ENCODE peak calls at places on chromosomes 2 and 18, in ten cellular contexts. W is right lobe of liver, N is foreskin fibroblast, O is fibroblast of mammary gland, K is GM23338, X is SK-N-SH, Z is natural killer cell, D is heart right ventricle, M is GM12865, C is AG09309. S is an unnamed sample.

GRCh38 chr2:44680983-44681481 is 260.5 kb upstream of the SIX3 start:
- DNase-seq in W (no peak), N (no peak), O (no peak), K (no peak), X (peak), Z (no peak), D (no peak), M (no peak), C (no peak), S (no peak)

GRCh38 chr2:65456074-65456473 is 23.7 kb upstream of the SPRED2 start:
- DNase-seq in W (no peak), N (peak), O (peak), K (no peak), X (no peak), Z (no peak), D (no peak), M (no peak), C (no peak), S (no peak)

GRCh38 chr18:12841070-12841469 is 43.0 kb downstream of the PTPN2 start:
- DNase-seq in W (no peak), N (no peak), O (no peak), K (peak), X (no peak), Z (no peak), D (no peak), M (no peak), C (no peak), S (no peak)

GRCh38 chr18:56267334-56267733 is 371.1 kb downstream of the TXNL1 start:
- DNase-seq in W (no peak), N (no peak), O (no peak), K (no peak), X (no peak), Z (no peak), D (no peak), M (no peak), C (no peak), S (no peak)

GRCh38 chr18:48997985-48998831 is 47.4 kb upstream of the SMAD7 start:
- DNase-seq in W (peak), N (peak), O (peak), K (peak), X (peak), Z (no peak), D (peak), M (no peak), C (peak), S (peak)

GRCh38 chr2:12717988-12718661 is 1.4 kb downstream of the TRIB2 start:
- DNase-seq in W (peak), N (no peak), O (peak), K (peak), X (peak), Z (peak), D (no peak), M (no peak), C (no peak), S (no peak)

GRCh38 chr2:132692816-132693215 is 22.8 kb upstream of the LYPD1 start:
- DNase-seq in W (no peak), N (no peak), O (no peak), K (no peak), X (no peak), Z (no peak), D (no peak), M (no peak), C (no peak), S (no peak)

GRCh38 chr2:38467768-38468463 is 90.8 kb upstream of the ATL2 start:
- DNase-seq in W (no peak), N (no peak), O (no peak), K (no peak), X (no peak), Z (no peak), D (no peak), M (no peak), C (no peak), S (no peak)

GRCh38 chr2:29010946-29011649 is 30.0 kb downstream of the TOGARAM2 start:
- DNase-seq in W (no peak), N (no peak), O (peak), K (peak), X (no peak), Z (peak), D (peak), M (peak), C (no peak), S (no peak)

GRCh38 chr2:108169982-108170625 is 69.7 kb upstream of the SULT1C3 start:
- DNase-seq in W (no peak), N (no peak), O (peak), K (peak), X (peak), Z (no peak), D (no peak), M (peak), C (no peak), S (no peak)

GRCh38 chr2:7262608-7263228 is 345.5 kb downstream of the RNF144A start:
- DNase-seq in W (no peak), N (no peak), O (no peak), K (no peak), X (no peak), Z (no peak), D (no peak), M (no peak), C (no peak), S (no peak)

GRCh38 chr2:43349944-43350343 is 123.5 kb upstream of the ZFP36L2 start:
- DNase-seq in W (no peak), N (no peak), O (no peak), K (no peak), X (no peak), Z (no peak), D (no peak), M (no peak), C (no peak), S (no peak)

GRCh38 chr2:200247494-200247893 is 59.0 kb upstream of the SPATS2L start:
- DNase-seq in W (no peak), N (no peak), O (no peak), K (no peak), X (no peak), Z (no peak), D (no peak), M (no peak), C (no peak), S (no peak)

GRCh38 chr2:216780843-216781242 is 79.0 kb downstream of the TNP1 start:
- DNase-seq in W (no peak), N (no peak), O (no peak), K (no peak), X (no peak), Z (no peak), D (no peak), M (no peak), C (no peak), S (no peak)

GRCh38 chr2:11950894-11951293 is 204.5 kb downstream of the LPIN1 start:
- DNase-seq in W (no peak), N (no peak), O (no peak), K (no peak), X (no peak), Z (no peak), D (no peak), M (no peak), C (no peak), S (no peak)

GRCh38 chr2:240154606-240155005 is 14.1 kb upstream of the OTOS start:
- DNase-seq in W (no peak), N (no peak), O (no peak), K (no peak), X (no peak), Z (no peak), D (no peak), M (no peak), C (no peak), S (no peak)

GRCh38 chr18:47772374-47773248 is 157.8 kb downstream of the SMAD2 start:
- DNase-seq in W (peak), N (peak), O (peak), K (peak), X (no peak), Z (peak), D (peak), M (peak), C (peak), S (no peak)

GRCh38 chr2:14094592-14094991 is 537.9 kb upstream of the LRATD1 start:
- DNase-seq in W (no peak), N (no peak), O (no peak), K (no peak), X (no peak), Z (no peak), D (no peak), M (no peak), C (no peak), S (no peak)

GRCh38 chr2:233627331-233628025 is 8.8 kb upstream of the UGT1A10 start:
- DNase-seq in W (no peak), N (no peak), O (no peak), K (no peak), X (no peak), Z (no peak), D (no peak), M (no peak), C (no peak), S (no peak)

GRCh38 chr2:58973831-58974281 is 732.7 kb upstream of the FANCL start:
- DNase-seq in W (no peak), N (no peak), O (no peak), K (peak), X (peak), Z (no peak), D (no peak), M (no peak), C (no peak), S (no peak)

GRCh38 chr18:11518788-11519685 is 90.4 kb upstream of the SLC35G4 start:
- DNase-seq in W (peak), N (no peak), O (peak), K (peak), X (peak), Z (no peak), D (peak), M (peak), C (no peak), S (no peak)

GRCh38 chr2:105404736-105405135 is 5.9 kb upstream of the FHL2 start:
- DNase-seq in W (no peak), N (no peak), O (no peak), K (no peak), X (no peak), Z (no peak), D (no peak), M (no peak), C (no peak), S (no peak)

GRCh38 chr2:241949736-241950412 is 80.3 kb downstream of the RTP5 start:
- DNase-seq in W (no peak), N (no peak), O (no peak), K (no peak), X (no peak), Z (no peak), D (no peak), M (no peak), C (no peak), S (no peak)

GRCh38 chr2:25331686-25332365 is 9.9 kb downstream of the DNMT3A start:
- DNase-seq in W (no peak), N (no peak), O (peak), K (no peak), X (no peak), Z (no peak), D (no peak), M (no peak), C (no peak), S (no peak)

GRCh38 chr2:70467831-70468810 is 85.5 kb downstream of the TGFA start:
- DNase-seq in W (no peak), N (no peak), O (no peak), K (no peak), X (no peak), Z (no peak), D (no peak), M (no peak), C (no peak), S (no peak)

GRCh38 chr2:70468898-70469297 is 84.7 kb downstream of the TGFA start:
- DNase-seq in W (no peak), N (no peak), O (no peak), K (no peak), X (no peak), Z (no peak), D (no peak), M (no peak), C (no peak), S (no peak)

GRCh38 chr2:70471129-70471528 is 82.5 kb downstream of the TGFA start:
- DNase-seq in W (no peak), N (no peak), O (no peak), K (no peak), X (no peak), Z (peak), D (peak), M (no peak), C (no peak), S (peak)

GRCh38 chr2:70469961-70470360 is 83.7 kb downstream of the TGFA start:
- DNase-seq in W (no peak), N (no peak), O (no peak), K (no peak), X (no peak), Z (no peak), D (no peak), M (no peak), C (no peak), S (no peak)

DNA sequence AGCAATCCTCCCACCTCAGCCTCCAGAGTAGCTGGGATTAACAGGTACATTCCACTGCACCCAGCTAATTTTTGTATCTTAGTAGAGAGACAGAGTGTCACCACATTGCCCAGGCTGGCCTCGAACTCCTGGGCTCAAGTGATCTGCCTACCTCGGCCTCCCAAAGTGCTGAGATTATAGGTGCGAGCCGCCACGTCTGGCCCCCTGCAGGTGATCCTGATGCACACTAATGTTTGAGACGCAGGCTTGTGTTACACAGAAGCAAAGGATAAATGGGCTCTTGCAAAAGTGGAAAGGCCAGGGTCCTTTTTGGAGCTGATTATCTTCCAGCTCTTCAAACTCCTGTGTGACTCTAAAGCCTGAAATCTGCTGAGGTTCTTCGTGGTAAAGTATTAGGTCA is 84.2 kb downstream of the TGFA start:
- DNase-seq in W (no peak), N (no peak), O (no peak), K (peak), X (no peak), Z (no peak), D (no peak), M (no peak), C (no peak), S (no peak)
- TF ChIP-seq CTCF in W (no peak), N (no peak), O (no peak), K (peak), X (no peak), Z (no peak), D (no peak), M (no peak), C (no peak), S (no peak)

GRCh38 chr2:18404141-18404540 is 156.3 kb downstream of the RDH14 start:
- DNase-seq in W (no peak), N (no peak), O (no peak), K (no peak), X (no peak), Z (no peak), D (no peak), M (no peak), C (peak), S (no peak)

GRCh38 chr2:18401471-18401870 is 159.0 kb downstream of the RDH14 start:
- DNase-seq in W (no peak), N (no peak), O (no peak), K (no peak), X (no peak), Z (no peak), D (no peak), M (no peak), C (no peak), S (no peak)

GRCh38 chr2:18406219-18406618 is 154.2 kb downstream of the RDH14 start:
- DNase-seq in W (no peak), N (no peak), O (no peak), K (no peak), X (no peak), Z (no peak), D (no peak), M (no peak), C (no peak), S (no peak)

GRCh38 chr2:18402888-18403287 is 157.6 kb downstream of the RDH14 start:
- DNase-seq in W (no peak), N (no peak), O (peak), K (no peak), X (no peak), Z (no peak), D (no peak), M (no peak), C (no peak), S (no peak)

DNA sequence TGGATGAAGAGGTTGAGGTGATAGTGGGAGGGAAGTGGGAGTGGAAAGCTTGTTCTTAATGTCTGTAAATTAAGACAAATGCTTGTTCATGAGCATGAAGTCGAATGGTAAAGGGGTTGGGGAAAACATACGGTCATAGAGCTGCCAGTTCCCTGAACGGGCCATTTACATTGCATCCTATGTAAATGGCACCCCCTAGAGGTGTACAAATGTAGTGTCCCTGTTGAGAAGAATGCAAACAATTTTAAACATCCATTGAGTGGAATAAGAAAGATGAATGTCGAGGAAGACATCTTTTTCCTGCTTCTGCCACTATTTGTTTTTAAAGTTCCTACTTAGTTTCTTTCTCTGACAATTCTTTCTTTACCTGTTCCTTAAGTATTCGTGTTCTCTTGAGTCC is 155.7 kb downstream of the RDH14 start:
- DNase-seq in W (no peak), N (no peak), O (no peak), K (peak), X (peak), Z (no peak), D (no peak), M (peak), C (no peak), S (no peak)
- TF ChIP-seq CTCF in W (peak), N (peak), O (peak), K (peak), X (peak), Z (no peak), D (no peak), M (peak), C (no peak), S (no peak)

GRCh38 chr2:237865623-237866041 is 6.2 kb downstream of the RAMP1 start:
- DNase-seq in W (no peak), N (no peak), O (peak), K (no peak), X (peak), Z (no peak), D (no peak), M (no peak), C (no peak), S (no peak)
- TF ChIP-seq CTCF in W (no peak), N (no peak), O (peak), K (peak), X (peak), Z (no peak), D (no peak), M (no peak), C (no peak), S (no peak)

GRCh38 chr2:71275939-71276310 is 49.0 kb upstream of the PAIP2B start:
- DNase-seq in W (no peak), N (no peak), O (no peak), K (no peak), X (no peak), Z (no peak), D (no peak), M (no peak), C (no peak), S (no peak)

GRCh38 chr2:71277159-71277498 is 50.2 kb upstream of the PAIP2B start:
- DNase-seq in W (no peak), N (no peak), O (no peak), K (no peak), X (no peak), Z (no peak), D (no peak), M (no peak), C (no peak), S (no peak)

GRCh38 chr2:71276311-71277158 is 49.6 kb upstream of the PAIP2B start:
- DNase-seq in W (peak), N (peak), O (peak), K (peak), X (peak), Z (peak), D (peak), M (peak), C (peak), S (peak)

GRCh38 chr2:71281950-71282349 is 49.6 kb upstream of the ZNF638 start:
- DNase-seq in W (no peak), N (no peak), O (peak), K (no peak), X (no peak), Z (no peak), D (no peak), M (no peak), C (no peak), S (no peak)

GRCh38 chr2:71277536-71278103 is 50.7 kb upstream of the PAIP2B start:
- DNase-seq in W (peak), N (peak), O (peak), K (peak), X (peak), Z (no peak), D (peak), M (peak), C (no peak), S (no peak)
- TF ChIP-seq CTCF in W (peak), N (peak), O (peak), K (peak), X (peak), Z (no peak), D (peak), M (no peak), C (peak), S (peak)

DNA sequence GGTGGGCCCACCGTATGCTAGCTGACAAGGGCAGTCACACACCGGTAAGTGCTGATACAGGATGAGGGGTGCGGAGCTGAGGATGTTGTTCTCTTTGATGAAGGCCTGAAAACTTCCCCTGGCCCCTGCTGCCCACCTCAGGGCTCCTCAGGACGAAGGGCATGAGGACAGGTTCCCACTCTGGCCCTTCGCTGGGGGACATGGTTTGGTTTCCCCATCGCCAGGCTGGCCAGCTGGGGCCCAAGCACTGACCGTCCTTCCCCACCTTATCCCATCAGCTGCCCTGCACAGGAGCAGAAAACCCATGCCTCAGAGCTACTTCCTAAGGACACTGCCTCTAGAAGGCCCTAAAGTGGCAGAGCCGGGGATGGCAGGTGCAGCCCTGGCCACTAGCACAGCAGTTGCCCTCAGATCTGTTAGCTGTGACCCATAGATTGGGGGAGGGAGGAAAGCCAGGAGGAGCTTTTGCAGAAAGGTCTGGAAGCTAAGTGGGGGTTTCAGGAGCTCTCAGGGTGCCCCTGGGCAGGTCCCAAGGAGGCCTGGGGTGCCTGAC is 66.5 kb downstream of the TFCP2L1 start:
- DNase-seq in W (no peak), N (no peak), O (no peak), K (no peak), X (no peak), Z (no peak), D (no peak), M (no peak), C (no peak), S (no peak)
- TF ChIP-seq CTCF in W (no peak), N (no peak), O (no peak), K (no peak), X (no peak), Z (no peak), D (no peak), M (no peak), C (no peak), S (no peak)

DNA sequence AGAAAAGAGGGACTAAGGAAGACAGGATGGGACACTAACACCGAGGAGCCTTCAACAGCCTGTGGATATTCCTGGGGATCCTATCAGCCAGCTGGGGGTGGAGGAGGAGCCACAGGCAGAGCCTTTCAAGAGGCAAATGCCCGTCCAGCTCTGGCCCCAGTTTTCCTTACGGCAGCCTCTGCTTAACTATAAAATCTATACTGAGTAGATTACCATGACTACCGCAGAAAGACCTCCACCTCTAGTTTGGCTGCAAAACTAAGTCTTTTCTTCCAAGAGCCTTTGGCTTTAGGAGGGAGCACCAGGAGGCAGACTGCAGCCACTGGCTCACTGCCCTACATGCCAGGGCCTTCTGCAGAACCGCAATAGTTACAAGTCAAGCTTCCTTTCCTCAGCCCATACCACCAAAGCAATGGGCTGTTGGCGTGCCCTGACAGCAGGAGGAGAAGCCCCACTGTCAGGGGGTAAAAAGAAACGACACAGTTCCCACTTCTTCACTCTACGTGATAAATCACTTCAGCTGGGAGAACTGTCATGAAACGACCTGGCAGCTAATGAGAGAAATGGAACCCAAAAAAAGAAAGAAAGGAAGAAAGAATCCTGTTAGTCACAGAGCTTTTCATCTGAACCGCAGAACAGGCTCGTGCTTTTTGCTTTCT is 25.1 kb upstream of the CREB1 start:
- DNase-seq in W (no peak), N (peak), O (peak), K (peak), X (no peak), Z (no peak), D (peak), M (no peak), C (no peak), S (no peak)
- TF ChIP-seq CTCF in W (no peak), N (no peak), O (peak), K (no peak), X (no peak), Z (no peak), D (peak), M (no peak), C (peak), S (no peak)

S was measured in CD14-positive monocyte.